ENCODE peak calls at places on chromosomes 7 and 10, in nine cellular contexts. L is neuronal stem cell, I is K562, F is IMR-90, S is neural progenitor cell, H is trophoblast cell, W is fibroblast of lung, O is HCT116, R is mesendoderm. E is an unnamed sample.

GRCh38 chr10:106917452-106918055 is 247.0 kb downstream of the SORCS1 start:
- DNase-seq in R (no peak), W (no peak), H (no peak), I (no peak), L (no peak), S (no peak), F (no peak), O (no peak), E (no peak)

GRCh38 chr7:87316846-87317545 is 28.5 kb upstream of the CROT start:
- DNase-seq in F (peak; percentile 99), L (no peak), W (peak; percentile 86), R (no peak), I (no peak), S (peak; percentile 9), O (no peak), H (peak; percentile 31), E (no peak)

GRCh38 chr10:97969538-97969937 is 60.9 kb downstream of the CRTAC1 start:
- DNase-seq in R (no peak), H (no peak), F (no peak), W (no peak), O (no peak), I (peak; percentile 2), S (no peak), L (no peak), E (no peak)

GRCh38 chr7:18087031-18087686 is 59.5 kb upstream of the PRPS1L1 start:
- DNase-seq in W (peak; percentile 25), I (no peak), S (peak; percentile 50), O (no peak), H (no peak), F (no peak), R (peak; percentile 42), L (peak; percentile 33), E (no peak)

GRCh38 chr10:132110091-132110490 is 44.3 kb downstream of the JAKMIP3 start:
- DNase-seq in W (no peak), R (no peak), O (no peak), L (no peak), F (no peak), I (no peak), H (no peak), S (no peak), E (peak; percentile 54)

GRCh38 chr7:54015251-54015650 is 526.9 kb upstream of the VSTM2A start:
- DNase-seq in W (no peak), O (no peak), I (no peak), H (no peak), R (peak; percentile 53), L (no peak), S (peak; percentile 23), F (no peak), E (no peak)

GRCh38 chr7:96800824-96801223 is 91.2 kb upstream of the SEM1 start:
- DNase-seq in S (no peak), F (no peak), W (no peak), I (no peak), H (no peak), L (no peak), O (no peak), R (no peak), E (no peak)

GRCh38 chr7:35748348-35748747 is 52.5 kb upstream of the SEPTIN7 start:
- DNase-seq in L (no peak), W (peak; percentile 30), F (peak; percentile 6), S (no peak), O (no peak), R (no peak), H (peak; percentile 19), I (no peak), E (no peak)

GRCh38 chr10:104589871-104590270 is 51.2 kb upstream of the SORCS3 start:
- DNase-seq in H (no peak), O (peak; percentile 13), W (peak; percentile 75), L (no peak), R (peak; percentile 80), I (no peak), S (no peak), F (peak; percentile 24), E (no peak)

GRCh38 chr7:35823440-35823839 is 22.6 kb downstream of the SEPTIN7 start:
- DNase-seq in R (no peak), L (no peak), F (no peak), W (no peak), I (no peak), H (no peak), S (no peak), O (no peak), E (no peak)

GRCh38 chr7:69211739-69212138 is 386.5 kb upstream of the AUTS2 start:
- DNase-seq in H (no peak), I (peak; percentile 20), O (no peak), R (peak; percentile 83), F (no peak), S (peak; percentile 72), W (no peak), L (no peak), E (no peak)

DNA sequence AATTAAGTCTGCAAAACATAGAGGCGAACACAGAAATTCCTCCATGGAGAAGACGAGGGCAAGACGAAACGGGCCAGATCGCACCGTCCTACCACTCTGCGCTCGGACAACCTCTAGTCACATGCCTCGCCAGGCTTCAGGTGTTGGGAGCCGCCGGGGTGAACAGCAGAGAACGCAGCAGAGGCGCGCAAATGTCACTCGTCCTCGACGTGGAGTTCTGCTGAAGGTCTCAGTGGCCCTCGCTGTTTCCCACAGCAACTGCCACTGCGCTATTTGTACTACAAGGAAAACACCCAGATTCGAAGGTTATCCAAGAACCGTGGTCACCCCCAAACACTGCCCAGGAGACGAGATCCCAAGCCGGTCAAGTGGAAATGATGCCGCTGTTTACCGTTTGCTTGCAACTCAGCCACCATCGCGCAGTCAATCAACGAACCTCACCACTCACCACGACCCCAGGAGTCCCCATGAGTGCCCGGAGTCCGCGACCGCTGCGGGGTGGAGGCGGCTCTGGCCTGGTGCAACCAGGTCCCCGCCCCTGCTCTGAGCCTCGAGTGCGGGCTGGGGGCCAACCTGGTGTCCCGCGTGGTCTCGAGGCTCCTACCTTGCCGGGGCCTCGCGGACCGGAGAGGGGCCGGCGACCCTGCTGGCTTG is 9.1 kb downstream of the CTBP2 start:
- DNase-seq in S (no peak), L (no peak), H (no peak), F (no peak), W (no peak), R (no peak), O (no peak), I (no peak), E (peak; percentile 81)
- H3K27ac ChIP-seq in S (no peak overlapping the region), L (no peak overlapping the region), H (no peak overlapping the region), F (no peak overlapping the region), W (no peak overlapping the region), R (no peak overlapping the region), O (peak overlapping the region; percentile 14), I (no peak overlapping the region), E (peak overlapping the region; percentile 84)

GRCh38 chr10:43093423-43094090 is 16.7 kb downstream of the RET start:
- DNase-seq in I (no peak), S (peak; percentile 69), F (peak; percentile 6), O (no peak), L (no peak), R (peak; percentile 62), W (no peak), H (no peak), E (no peak)

GRCh38 chr10:43089519-43089918 is 12.7 kb downstream of the RET start:
- DNase-seq in R (no peak), H (no peak), I (no peak), S (no peak), L (no peak), W (no peak), O (no peak), F (no peak), E (no peak)

GRCh38 chr10:43091846-43092245 is 15.0 kb downstream of the RET start:
- DNase-seq in L (no peak), O (no peak), W (no peak), F (no peak), I (no peak), H (no peak), S (no peak), R (no peak), E (no peak)

GRCh38 chr10:43090188-43090587 is 13.3 kb downstream of the RET start:
- DNase-seq in W (no peak), S (no peak), H (no peak), L (no peak), F (no peak), I (no peak), O (no peak), R (no peak), E (no peak)

GRCh38 chr10:43090664-43091063 is 13.8 kb downstream of the RET start:
- DNase-seq in O (no peak), H (no peak), F (no peak), W (no peak), I (no peak), L (no peak), S (no peak), R (no peak), E (no peak)
- H3K9ac ChIP-seq in O (no peak overlapping the region), H (no peak overlapping the region), F (no peak overlapping the region), W (no peak overlapping the region), I (no peak overlapping the region), L (no peak overlapping the region), S (no peak overlapping the region), R (no peak overlapping the region), E (no peak overlapping the region)

DNA sequence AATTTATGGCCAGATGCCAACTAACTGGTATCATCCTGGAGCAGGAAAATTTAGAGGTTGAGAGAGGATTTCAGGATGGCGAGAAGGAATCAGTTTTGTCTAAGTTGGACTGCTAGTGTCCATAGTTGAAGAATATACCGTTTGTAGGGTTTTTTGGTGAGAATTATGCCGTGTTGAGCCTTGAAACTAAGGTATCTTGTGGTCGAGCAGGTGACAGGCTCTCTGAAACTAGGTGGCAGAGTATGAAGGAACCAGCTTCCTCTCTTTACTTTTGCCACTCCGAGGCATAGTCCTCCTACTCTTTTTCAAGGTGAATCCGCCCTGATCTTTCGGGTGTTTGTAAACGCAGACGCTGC is 9.7 kb downstream of the MDFIC start:
- DNase-seq in I (no peak), H (no peak), O (no peak), W (no peak), L (no peak), R (no peak), S (no peak), F (no peak), E (no peak)
- H3K4me3 ChIP-seq in I (no peak overlapping the region), H (no peak overlapping the region), O (no peak overlapping the region), W (no peak overlapping the region), L (no peak overlapping the region), R (no peak overlapping the region), S (no peak overlapping the region), F (no peak overlapping the region), E (no peak overlapping the region)

GRCh38 chr7:84536256-84536870 is 341.8 kb upstream of the SEMA3A start:
- DNase-seq in I (no peak), R (peak; percentile 63), W (peak; percentile 25), L (no peak), S (no peak), H (peak; percentile 20), O (no peak), F (no peak), E (no peak)

GRCh38 chr7:84532196-84532595 is 337.6 kb upstream of the SEMA3A start:
- DNase-seq in S (no peak), W (no peak), F (no peak), R (peak; percentile 69), O (no peak), I (no peak), L (no peak), H (no peak), E (no peak)

GRCh38 chr7:84538268-84538667 is 343.7 kb upstream of the SEMA3A start:
- DNase-seq in L (no peak), R (no peak), O (no peak), W (peak; percentile 23), S (no peak), F (peak; percentile 36), H (no peak), I (no peak), E (no peak)

GRCh38 chr7:84533209-84533608 is 338.6 kb upstream of the SEMA3A start:
- DNase-seq in I (no peak), W (no peak), L (no peak), H (no peak), R (peak; percentile 51), F (no peak), O (no peak), S (no peak), E (no peak)

GRCh38 chr7:84535584-84536255 is 341.1 kb upstream of the SEMA3A start:
- DNase-seq in F (no peak), L (no peak), O (no peak), W (no peak), R (no peak), H (no peak), I (no peak), S (no peak), E (no peak)
- H3K27ac ChIP-seq in F (no peak overlapping the region), L (no peak overlapping the region), O (no peak overlapping the region), W (no peak overlapping the region), R (no peak overlapping the region), H (no peak overlapping the region), I (no peak overlapping the region), S (no peak overlapping the region), E (no peak overlapping the region)

E was measured in kidney.